ENCODE peak calls at places on chromosome 15, in five cellular contexts. Q, F, Y, N and Z are unnamed samples.
A peak's percentile ranks its signal among the peaks of the same experiment; 100 is the strongest.

GRCh38 chr15:51244366-51244977 is 93.9 kb downstream of the CYP19A1 start:
- DNase-seq in N (no peak), Q (no peak), F (no peak), Y (no peak), Z (no peak)

GRCh38 chr15:52789601-52790165 is 453 bp downstream of the ONECUT1 start:
- DNase-seq in F (no peak), Y (no peak), N (no peak), Q (peak; percentile 55), Z (no peak)

GRCh38 chr15:77974416-77975331 is 102.8 kb downstream of the TBC1D2B start:
- DNase-seq in F (no peak), Y (no peak), N (no peak), Q (no peak), Z (no peak)

GRCh38 chr15:91348812-91349500 is 248.9 kb downstream of the SV2B start:
- DNase-seq in N (no peak), F (no peak), Q (no peak), Y (no peak), Z (peak; percentile 50)

GRCh38 chr15:77548608-77549551 is 83.8 kb downstream of the LINGO1 start:
- DNase-seq in Y (no peak), N (no peak), Q (no peak), F (no peak), Z (no peak)

GRCh38 chr15:33656090-33656670 is 312.1 kb upstream of the CHRM5 start:
- DNase-seq in F (no peak), Q (no peak), Y (no peak), N (no peak), Z (no peak)

GRCh38 chr15:49215768-49216739 is 46.0 kb downstream of the GALK2 start:
- DNase-seq in F (no peak), Y (no peak), N (no peak), Q (peak; percentile 64), Z (no peak)

GRCh38 chr15:29638781-29639180 is 183.5 kb downstream of the TJP1 start:
- DNase-seq in Q (no peak), Y (no peak), N (no peak), F (no peak), Z (no peak)

GRCh38 chr15:40106203-40107161 is 2.2 kb downstream of the BMF start:
- DNase-seq in Y (peak; percentile 83), Q (peak; percentile 94), F (no peak), N (no peak), Z (peak; percentile 40)

GRCh38 chr15:40565333-40566238 is 744 bp upstream of the CCDC32 start:
- DNase-seq in N (no peak), F (no peak), Y (no peak), Q (no peak), Z (no peak)

GRCh38 chr15:101042320-101042719 is 123.2 kb downstream of the LRRK1 start:
- DNase-seq in Q (no peak), Y (no peak), F (no peak), N (no peak), Z (no peak)

GRCh38 chr15:79953951-79954444 is 17.0 kb downstream of the BCL2A1 start:
- DNase-seq in Y (no peak), Q (no peak), N (peak; percentile 27), F (no peak), Z (no peak)

GRCh38 chr15:89441295-89441762 is 55.1 kb downstream of the RHCG start:
- DNase-seq in Q (no peak), N (no peak), Y (no peak), F (no peak), Z (no peak)

GRCh38 chr15:44311136-44311535 is 22.6 kb downstream of the GOLM2 start:
- DNase-seq in Y (no peak), N (no peak), F (no peak), Q (no peak), Z (no peak)

GRCh38 chr15:44307712-44308111 is 19.2 kb downstream of the GOLM2 start:
- DNase-seq in Q (no peak), Y (no peak), F (no peak), N (no peak), Z (no peak)

GRCh38 chr15:44312108-44312507 is 23.6 kb downstream of the GOLM2 start:
- DNase-seq in N (no peak), Y (no peak), F (no peak), Q (no peak), Z (no peak)

GRCh38 chr15:44308874-44309273 is 20.4 kb downstream of the GOLM2 start:
- DNase-seq in Y (no peak), N (no peak), F (no peak), Q (no peak), Z (no peak)

DNA sequence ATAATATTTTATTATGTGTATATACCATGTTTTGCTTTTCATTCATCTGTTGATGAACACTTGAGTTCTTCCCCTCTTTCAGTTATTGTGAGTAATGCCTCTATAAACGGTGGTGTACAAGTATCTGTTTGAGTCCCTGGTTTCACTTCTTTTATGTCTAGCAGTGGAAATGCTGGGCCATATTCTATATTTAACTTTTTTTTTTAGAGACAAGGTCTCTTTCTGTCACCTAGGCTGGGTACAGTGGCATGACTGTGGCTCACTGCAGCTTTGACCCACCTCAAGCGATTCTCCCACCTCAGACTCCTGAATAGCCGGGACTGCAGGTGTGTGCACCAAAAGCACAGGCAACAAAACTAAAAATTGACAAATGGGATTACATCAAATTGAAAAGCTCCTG is 19.9 kb downstream of the GOLM2 start:
- DNase-seq in Y (no peak), F (no peak), N (no peak), Q (no peak), Z (no peak)
- H3K27ac ChIP-seq in Y (no peak overlapping the region), F (no peak overlapping the region), N (no peak overlapping the region), Q (no peak overlapping the region), Z (no peak overlapping the region)

GRCh38 chr15:47484119-47484518 is 233.2 kb upstream of the SEMA6D start:
- DNase-seq in N (no peak), Y (no peak), Q (no peak), F (no peak), Z (no peak)

GRCh38 chr15:47485419-47485818 is 231.9 kb upstream of the SEMA6D start:
- DNase-seq in F (no peak), Q (no peak), N (no peak), Y (no peak), Z (no peak)

GRCh38 chr15:47484997-47485396 is 232.3 kb upstream of the SEMA6D start:
- DNase-seq in Y (no peak), N (no peak), Q (no peak), F (no peak), Z (no peak)

GRCh38 chr15:47486051-47486450 is 231.3 kb upstream of the SEMA6D start:
- DNase-seq in Q (no peak), F (no peak), Y (no peak), N (no peak), Z (no peak)
- H3K9me3 ChIP-seq in Q (no peaks in the 10 kb centered on the region), F (no peaks in the 10 kb centered on the region), Y (no peaks in the 10 kb centered on the region), N (no peaks in the 10 kb centered on the region), Z (no peaks in the 10 kb centered on the region)

GRCh38 chr15:62462268-62462667 is 297.2 kb upstream of the C2CD4B start:
- DNase-seq in F (no peak), N (no peak), Q (peak; percentile 13), Y (no peak), Z (no peak)
- H3K27ac ChIP-seq in F (no peak overlapping the region), N (no peak overlapping the region), Q (no peak overlapping the region), Y (peak overlapping the region; percentile 82), Z (no peak overlapping the region)

GRCh38 chr15:76503804-76504203 is 167.2 kb downstream of the ISL2 start:
- DNase-seq in Y (no peak), F (no peak), Q (no peak), N (no peak), Z (no peak)

GRCh38 chr15:76502678-76503077 is 166.1 kb downstream of the ISL2 start:
- DNase-seq in N (no peak), Q (no peak), Y (no peak), F (no peak), Z (no peak)

GRCh38 chr15:76501726-76502125 is 165.2 kb downstream of the ISL2 start:
- DNase-seq in F (no peak), Y (no peak), N (no peak), Q (no peak), Z (no peak)

DNA sequence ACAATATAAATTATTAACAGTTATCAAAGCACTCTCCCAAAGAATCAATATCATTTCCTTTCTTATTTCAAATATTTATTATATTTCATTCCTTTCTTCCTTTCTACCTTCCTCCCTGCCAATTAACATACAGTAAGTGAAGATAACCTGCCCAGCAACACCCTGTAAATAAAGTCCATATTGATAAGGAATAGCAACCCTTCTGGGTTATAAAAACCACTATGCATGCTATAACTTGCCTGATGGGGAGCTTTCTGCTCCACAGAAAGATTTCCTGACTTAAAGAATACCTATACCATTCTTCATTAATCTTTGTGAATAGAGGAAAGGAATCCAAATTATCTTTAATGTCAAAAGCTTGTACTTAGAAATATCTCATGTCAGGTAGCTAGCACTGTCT is 166.5 kb downstream of the ISL2 start:
- DNase-seq in Q (no peak), N (no peak), F (no peak), Y (no peak), Z (no peak)
- H3K9me3 ChIP-seq in Q (no peaks in the 10 kb centered on the region), N (no peaks in the 10 kb centered on the region), F (no peaks in the 10 kb centered on the region), Y (no peaks in the 10 kb centered on the region), Z (no peaks in the 10 kb centered on the region)

DNA sequence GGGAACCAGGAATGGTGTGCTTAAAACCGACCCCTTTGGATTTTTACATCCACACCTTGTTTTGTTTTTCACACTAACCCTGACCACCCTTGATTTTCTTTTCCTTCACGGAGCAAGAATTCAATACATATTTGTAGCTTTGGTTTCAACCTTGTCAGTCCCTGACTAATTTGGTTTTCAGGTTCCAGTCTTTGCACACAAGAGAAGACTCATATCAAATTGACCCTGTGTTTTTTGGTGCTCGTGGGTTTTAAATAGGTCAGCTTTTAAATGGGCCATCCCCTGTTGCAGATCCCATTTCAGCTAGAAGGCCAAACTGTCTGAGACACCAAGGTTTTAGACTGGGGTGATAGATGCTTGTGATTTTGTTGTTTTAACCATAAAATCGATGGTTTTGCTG is 26.4 kb downstream of the ANP32A start:
- DNase-seq in N (no peak), Y (no peak), Q (no peak), F (no peak), Z (no peak)
- H3K27ac ChIP-seq in N (peak overlapping the region; percentile 21), Y (peak overlapping the region; percentile 88), Q (peak overlapping the region; percentile 62), F (no peak overlapping the region), Z (no peak overlapping the region)

GRCh38 chr15:62875626-62876021 is 166.9 kb upstream of the TPM1 start:
- DNase-seq in N (no peak), Q (no peak), F (no peak), Y (peak; percentile 74), Z (no peak)

GRCh38 chr15:62880278-62880677 is 162.3 kb upstream of the TPM1 start:
- DNase-seq in Q (no peak), N (no peak), F (no peak), Y (no peak), Z (no peak)

GRCh38 chr15:62877276-62877857 is 165.2 kb upstream of the TPM1 start:
- DNase-seq in N (no peak), Q (peak; percentile 90), Y (no peak), F (no peak), Z (no peak)

GRCh38 chr15:62879770-62880169 is 162.8 kb upstream of the TPM1 start:
- DNase-seq in F (no peak), Y (no peak), Q (no peak), N (no peak), Z (no peak)

GRCh38 chr15:62878070-62878469 is 164.5 kb upstream of the TPM1 start:
- DNase-seq in Q (peak; percentile 41), N (no peak), F (no peak), Y (no peak), Z (no peak)
- H3K9me3 ChIP-seq in Q (no peaks in the 10 kb centered on the region), N (no peaks in the 10 kb centered on the region), F (no peaks in the 10 kb centered on the region), Y (no peaks in the 10 kb centered on the region), Z (no peaks in the 10 kb centered on the region)